ENCODE peak calls at places on chromosome 17, in six cellular contexts. D is ovary, F is brain microvascular endothelial cell, E is cardiac muscle cell, O is lower lobe of right lung, R is psoas muscle. C is an unnamed sample.
A peak's percentile ranks its signal among the peaks of the same experiment; 100 is the strongest.

GRCh38 chr17:43976956-43977837 is 23.5 kb upstream of the PYY start:
- DNase-seq in D (no peak), F (no peak), E (no peak), O (no peak), R (no peak), C (no peak)

GRCh38 chr17:29190808-29191207 is 10.6 kb upstream of the MYO18A start:
- DNase-seq in D (no peak), F (no peak), E (no peak), O (no peak), R (no peak), C (no peak)

GRCh38 chr17:72517413-72518237 is 396.8 kb downstream of the SOX9 start:
- DNase-seq in D (no peak), F (no peak), E (no peak), O (no peak), R (no peak), C (no peak)

GRCh38 chr17:61475726-61476125 is 23.5 kb downstream of the TBX4 start:
- DNase-seq in D (no peak), F (no peak), E (no peak), O (peak; percentile 16), R (no peak), C (no peak)

GRCh38 chr17:43905400-43905984 is 1.8 kb downstream of the MPP2 start:
- DNase-seq in D (no peak), F (no peak), E (no peak), O (no peak), R (no peak), C (no peak)

GRCh38 chr17:79242873-79243602 is 168.4 kb downstream of the ENGASE start:
- DNase-seq in D (no peak), F (no peak), E (no peak), O (no peak), R (no peak), C (no peak)

GRCh38 chr17:72913315-72913714 is 179.2 kb downstream of the SLC39A11 start:
- DNase-seq in D (no peak), F (no peak), E (peak; percentile 45), O (no peak), R (no peak), C (no peak)

GRCh38 chr17:81020767-81021497 is 14.0 kb upstream of the BAIAP2 start:
- DNase-seq in D (peak; percentile 12), F (no peak), E (peak; percentile 38), O (peak; percentile 83), R (peak; percentile 82), C (no peak)

GRCh38 chr17:30567231-30568116 is 90.3 kb downstream of the GOSR1 start:
- DNase-seq in D (no peak), F (no peak), E (no peak), O (no peak), R (no peak), C (no peak)

GRCh38 chr17:69336996-69337395 is 10.1 kb upstream of the ABCA5 start:
- DNase-seq in D (no peak), F (no peak), E (no peak), O (no peak), R (no peak), C (no peak)

GRCh38 chr17:47223007-47223406 is 13.9 kb downstream of the MYL4 start:
- DNase-seq in D (no peak), F (no peak), E (no peak), O (no peak), R (no peak), C (no peak)

GRCh38 chr17:34673516-34673915 is 94.1 kb downstream of the TMEM132E start:
- DNase-seq in D (no peak), F (no peak), E (no peak), O (no peak), R (no peak), C (no peak)

GRCh38 chr17:21573961-21574610 is 118.2 kb upstream of the KCNJ18 start:
- DNase-seq in D (peak; percentile 76), F (peak; percentile 52), E (peak; percentile 88), O (peak; percentile 66), R (peak; percentile 80), C (no peak)

GRCh38 chr17:42526031-42526444 is 10.0 kb upstream of the NAGLU start:
- DNase-seq in D (peak; percentile 62), F (peak; percentile 66), E (peak; percentile 58), O (no peak), R (no peak), C (no peak)

GRCh38 chr17:61815863-61816523 is 47.3 kb downstream of the BRIP1 start:
- DNase-seq in D (no peak), F (no peak), E (no peak), O (no peak), R (no peak), C (no peak)

GRCh38 chr17:65801513-65801912 is 240.1 kb upstream of the AXIN2 start:
- DNase-seq in D (no peak), F (no peak), E (no peak), O (no peak), R (no peak), C (no peak)

GRCh38 chr17:81004336-81005015 is 12.8 kb downstream of the CHMP6 start:
- DNase-seq in D (no peak), F (no peak), E (no peak), O (no peak), R (peak; percentile 38), C (no peak)

GRCh38 chr17:21530311-21530710 is 154.2 kb downstream of the KCNJ12 start:
- DNase-seq in D (no peak), F (no peak), E (no peak), O (no peak), R (no peak), C (no peak)

GRCh38 chr17:41322903-41323895 is 7.7 kb upstream of the KRTAP17-1 start:
- DNase-seq in D (no peak), F (no peak), E (no peak), O (no peak), R (no peak), C (no peak)

GRCh38 chr17:41325611-41326010 is 10.1 kb upstream of the KRTAP17-1 start:
- DNase-seq in D (no peak), F (no peak), E (no peak), O (no peak), R (no peak), C (no peak)

GRCh38 chr17:41325126-41325525 is 9.6 kb upstream of the KRTAP17-1 start:
- DNase-seq in D (no peak), F (no peak), E (no peak), O (no peak), R (no peak), C (no peak)

GRCh38 chr17:41326173-41327145 is 10.9 kb upstream of the KRTAP17-1 start:
- DNase-seq in D (no peak), F (no peak), E (no peak), O (no peak), R (no peak), C (no peak)

DNA sequence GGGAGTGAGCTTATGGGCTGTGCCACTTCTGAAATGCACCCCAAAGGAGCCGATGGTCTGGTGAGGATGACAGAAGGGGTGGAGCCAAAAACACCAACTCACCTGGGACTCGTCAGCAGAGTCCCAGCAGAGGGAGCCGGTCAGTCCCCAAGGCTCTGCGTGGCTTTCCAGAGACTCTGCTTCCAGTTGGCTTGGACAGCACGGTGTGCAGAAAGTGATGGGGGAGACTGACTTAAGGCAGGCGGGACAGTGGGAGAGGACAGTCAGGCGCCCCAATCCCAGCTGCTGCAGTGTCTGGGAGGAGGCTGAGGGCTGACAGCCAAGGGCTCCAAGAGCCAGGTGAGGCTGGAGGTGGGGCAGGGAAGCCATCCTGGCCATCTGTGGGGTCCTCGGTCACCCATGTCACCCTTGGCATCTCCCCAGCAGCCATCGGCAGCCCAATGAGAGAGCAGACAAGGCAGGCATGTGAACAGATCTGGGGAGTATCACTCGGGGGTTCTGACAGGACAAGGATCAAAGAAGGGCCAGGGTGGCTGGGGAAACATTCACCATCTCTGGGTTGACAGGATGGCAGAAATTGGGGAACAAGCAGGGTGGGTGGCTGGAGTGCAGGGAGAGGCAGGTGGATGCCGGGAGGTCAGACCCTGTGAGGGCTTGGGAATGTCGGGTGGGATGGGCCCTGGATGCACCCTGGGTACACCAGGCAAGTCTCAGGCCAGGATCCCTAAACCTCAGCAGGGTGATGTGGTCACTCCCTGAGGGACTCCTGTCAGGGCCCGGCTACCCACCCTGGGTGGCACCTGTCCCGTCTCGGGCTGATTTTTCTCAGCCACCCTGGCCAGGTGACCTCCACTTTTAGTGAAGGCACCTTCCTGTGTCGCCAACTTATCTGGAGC is 8.9 kb upstream of the KRTAP17-1 start:
- DNase-seq in D (no peak), F (no peak), E (no peak), O (no peak), R (no peak), C (no peak)
- TF ChIP-seq CTCF in D (no peak), F (peak; percentile 58), E (no peak), O (peak; percentile 10), R (no peak), C (peak; percentile 28)

GRCh38 chr17:8357910-8358309 is 18.3 kb downstream of the ODF4 start:
- DNase-seq in D (no peak), F (no peak), E (no peak), O (no peak), R (no peak), C (no peak)

GRCh38 chr17:8360260-8360659 is 16.2 kb downstream of the KRABD2 start:
- DNase-seq in D (no peak), F (no peak), E (no peak), O (no peak), R (no peak), C (no peak)

GRCh38 chr17:8362651-8363332 is 13.7 kb downstream of the KRABD2 start:
- DNase-seq in D (no peak), F (peak; percentile 51), E (no peak), O (no peak), R (no peak), C (no peak)

GRCh38 chr17:8359769-8360168 is 16.7 kb downstream of the KRABD2 start:
- DNase-seq in D (no peak), F (peak; percentile 84), E (peak; percentile 88), O (no peak), R (no peak), C (peak; percentile 91)

DNA sequence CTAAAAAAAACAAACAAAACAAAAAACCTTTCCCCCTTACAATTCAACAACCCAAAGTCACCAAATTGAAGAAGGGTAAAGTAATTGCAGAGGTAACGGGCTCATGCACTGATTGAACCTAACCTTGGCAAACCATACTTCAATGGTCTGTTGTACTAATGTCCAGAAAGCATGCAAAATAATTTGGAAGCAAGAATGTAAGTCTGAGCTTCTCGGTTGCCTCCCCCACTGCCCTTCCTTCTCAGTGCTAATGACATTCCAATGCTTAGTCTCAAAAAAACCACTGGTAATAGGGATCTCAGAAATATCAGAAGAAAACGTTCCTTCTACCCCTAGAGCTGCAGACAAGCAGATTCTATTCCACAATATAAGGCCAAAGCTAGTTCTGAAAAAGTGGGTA is 15.8 kb downstream of the KRABD2 start:
- DNase-seq in D (no peak), F (no peak), E (no peak), O (no peak), R (no peak), C (no peak)
- H3K4me3 ChIP-seq in D (no peak overlapping the region), F (no peak overlapping the region), E (no peak overlapping the region), O (no peak overlapping the region), R (no peak overlapping the region), C (no peak overlapping the region)

GRCh38 chr17:60392042-60392844 is at the start of gene USP32:
- DNase-seq in D (peak; percentile 98), F (peak; percentile 97), E (peak; percentile 100), O (peak; percentile 99), R (peak; percentile 100), C (peak; percentile 87)
- TF ChIP-seq CTCF in D (peak; percentile 65), F (no peak), E (peak; percentile 34), O (peak; percentile 46), R (peak; percentile 19), C (no peak)

GRCh38 chr17:36597866-36598777 is 3.3 kb upstream of the MRM1 start:
- DNase-seq in D (no peak), F (no peak), E (no peak), O (peak; percentile 24), R (no peak), C (no peak)
- H3K4me3 ChIP-seq in D (no peak overlapping the region), F (no peak overlapping the region), E (no peak overlapping the region), O (no peak overlapping the region), R (no peak overlapping the region), C (no peak overlapping the region)